ENCODE peak calls at places on chromosomes 4 and X, in five cellular contexts. G is stimulated activated CD4-positive, alpha-beta T cell treated with anti-CD3 and anti-CD28 coated beads, Interleukin-4, amount 100 ng/mL, for 48 hours; J is ELR; U is NCI-H1092; S is astrocyte of the spinal cord. P is an unnamed sample.

GRCh38 chr4:178395798-178396197 is 953.6 kb upstream of the AGA start:
- DNase-seq in G (no peak), S (no peak), J (peak), U (no peak), P (peak)

GRCh38 chrX:53437211-53437610 is 3.0 kb upstream of the HSD17B10 start:
- DNase-seq in G (no peak), U (no peak), S (no peak), J (no peak), P (no peak)

GRCh38 chrX:68307767-68308166 is 125.5 kb downstream of the OPHN1 start:
- DNase-seq in J (peak), G (no peak), U (no peak), S (peak), P (no peak)

GRCh38 chr4:23135792-23136645 is 443.3 kb downstream of the GBA3 start:
- DNase-seq in J (peak), G (no peak), U (peak), S (peak), P (peak)

GRCh38 chr4:155692990-155693659 is 26.5 kb downstream of the GUCY1A1 start:
- DNase-seq in S (no peak), J (no peak), U (no peak), G (no peak), P (no peak)

GRCh38 chr4:83252782-83253405 is 31.7 kb downstream of the COQ2 start:
- DNase-seq in S (peak), J (peak), U (peak), G (peak), P (peak)

GRCh38 chr4:151561551-151562256 is 152.7 kb downstream of the FHIP1A start:
- DNase-seq in J (no peak), S (peak), U (no peak), G (no peak), P (no peak)

GRCh38 chr4:186592961-186593586 is 37.7 kb upstream of the MTNR1A start:
- DNase-seq in G (no peak), J (no peak), U (no peak), S (no peak), P (no peak)

P was measured in RKO.